ENCODE peak calls at places on chromosome 19, in five cellular contexts. R, P, I, C and V are unnamed samples.
A peak's percentile ranks its signal among the peaks of the same experiment; 100 is the strongest.

GRCh38 chr19:35346193-35347052 is 1.3 kb upstream of the FFAR1 start:
- DNase-seq in R (peak; percentile 44), P (no peak), I (no peak), C (peak; percentile 66), V (no peak)

GRCh38 chr19:3360494-3361383 is 5.6 kb upstream of the NFIC start:
- DNase-seq in R (peak; percentile 66), P (no peak), I (no peak), C (peak; percentile 12), V (no peak)

GRCh38 chr19:5968431-5969373 is 9.2 kb downstream of the RANBP3 start:
- DNase-seq in R (no peak), P (no peak), I (no peak), C (peak; percentile 34), V (no peak)

GRCh38 chr19:2271516-2272103 is 10.4 kb downstream of the PEAK3 start:
- DNase-seq in R (no peak), P (no peak), I (peak; percentile 75), C (no peak), V (peak; percentile 32)

GRCh38 chr19:28908941-28909340 is 304.0 kb downstream of the UQCRFS1 start:
- DNase-seq in R (no peak), P (no peak), I (no peak), C (no peak), V (no peak)

GRCh38 chr19:2223959-2224358 is 12.2 kb downstream of the PLEKHJ1 start:
- DNase-seq in R (no peak), P (no peak), I (no peak), C (peak; percentile 91), V (no peak)

GRCh38 chr19:10517760-10518443 is 655 bp upstream of the S1PR5 start:
- DNase-seq in R (no peak), P (peak; percentile 62), I (peak; percentile 15), C (no peak), V (no peak)

GRCh38 chr19:42268704-42269517 is at the start of gene CIC:
- DNase-seq in R (peak; percentile 100), P (peak; percentile 100), I (peak; percentile 100), C (peak; percentile 100), V (peak; percentile 100)

GRCh38 chr19:2095338-2095938 is 688 bp downstream of the MOB3A start:
- DNase-seq in R (no peak), P (no peak), I (no peak), C (peak; percentile 46), V (no peak)

GRCh38 chr19:56671613-56671994 is at the start of gene ZNF835:
- DNase-seq in R (peak; percentile 76), P (no peak), I (no peak), C (no peak), V (peak; percentile 92)

GRCh38 chr19:1245884-1246816 is 2.2 kb upstream of the MIDN start:
- DNase-seq in R (peak; percentile 69), P (no peak), I (no peak), C (no peak), V (no peak)

GRCh38 chr19:41705393-41706174 is 2.8 kb upstream of the CEACAM5 start:
- DNase-seq in R (no peak), P (peak; percentile 58), I (no peak), C (peak; percentile 13), V (no peak)

GRCh38 chr19:5026706-5027273 is 57.9 kb downstream of the KDM4B start:
- DNase-seq in R (no peak), P (no peak), I (no peak), C (no peak), V (no peak)

GRCh38 chr19:883661-884211 is 9.3 kb downstream of the MED16 start:
- DNase-seq in R (no peak), P (no peak), I (no peak), C (no peak), V (peak; percentile 65)

GRCh38 chr19:9936151-9937000 is at the start of gene OLFM2:
- DNase-seq in R (no peak), P (no peak), I (no peak), C (no peak), V (no peak)

GRCh38 chr19:56477429-56478338 is 539 bp upstream of the ZNF667 start:
- DNase-seq in R (peak; percentile 59), P (no peak), I (peak; percentile 91), C (no peak), V (peak; percentile 81)

GRCh38 chr19:39347332-39348227 is 5.4 kb downstream of the SAMD4B start:
- DNase-seq in R (no peak), P (no peak), I (peak; percentile 53), C (no peak), V (no peak)
- H3K27ac ChIP-seq in R (peak overlapping the region; percentile 6), P (no peak overlapping the region), I (peak overlapping the region; percentile 11), C (no peak overlapping the region), V (no peak overlapping the region)

GRCh38 chr19:45001087-45001739 is at the start of gene RELB:
- DNase-seq in R (peak; percentile 97), P (peak; percentile 99), I (peak; percentile 84), C (peak; percentile 95), V (peak; percentile 93)
- H3K4me1 ChIP-seq in R (peaks cover 28% of the 10 kb centered on the region), P (peaks cover 7% of the 10 kb centered on the region), I (peaks cover 6% of the 10 kb centered on the region), C (peaks cover 67% of the 10 kb centered on the region), V (peaks cover 3% of the 10 kb centered on the region)

GRCh38 chr19:8180018-8180417 is 29.2 kb upstream of the CERS4 start:
- DNase-seq in R (peak; percentile 31), P (no peak), I (no peak), C (no peak), V (no peak)

DNA sequence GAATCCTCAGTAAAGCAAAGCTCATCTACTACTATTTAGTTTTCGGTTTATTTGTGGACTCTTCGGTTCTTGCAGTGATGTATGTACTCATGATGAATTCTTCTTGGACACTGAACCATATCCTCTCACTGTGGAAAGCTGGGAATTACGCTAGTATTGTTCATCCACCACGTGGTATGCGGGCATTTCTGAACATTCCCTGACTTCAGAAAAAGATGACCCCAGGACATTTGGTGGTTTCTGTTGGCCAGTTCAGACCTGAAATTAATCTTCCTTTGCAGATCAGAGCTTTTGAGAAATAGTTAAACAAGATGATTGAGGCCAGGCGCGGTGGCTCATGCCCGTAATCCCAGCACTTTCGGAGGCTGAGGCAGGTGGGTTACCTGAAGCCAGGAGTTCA is 25.3 kb upstream of the FBN3 start:
- DNase-seq in R (no peak), P (no peak), I (peak; percentile 31), C (no peak), V (no peak)
- TF ChIP-seq CTCF in R (no peak), P (no peak), I (no peak), C (no peak), V (no peak)

DNA sequence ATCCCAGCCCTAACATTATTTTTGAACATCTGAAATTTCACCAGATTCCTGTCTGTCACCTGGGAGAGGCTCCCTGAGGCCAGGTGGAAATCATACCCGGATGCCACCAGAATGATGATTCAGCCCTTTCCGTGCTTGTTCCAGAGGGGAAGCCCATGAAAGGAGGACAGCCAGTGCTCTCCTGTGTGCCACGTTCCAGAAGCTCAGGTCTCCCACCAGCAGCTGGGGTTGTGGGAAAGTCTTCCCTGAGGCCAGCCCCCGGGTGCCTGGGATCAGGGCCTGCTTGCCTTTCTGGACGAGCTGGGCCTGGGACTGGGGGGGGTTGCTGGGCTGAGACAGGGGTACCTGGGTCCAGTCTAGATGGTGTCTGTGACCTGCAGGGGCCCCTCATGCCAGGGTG is 25.5 kb upstream of the IGFL1 start:
- DNase-seq in R (no peak), P (no peak), I (no peak), C (no peak), V (no peak)
- H3K27ac ChIP-seq in R (no peak overlapping the region), P (peak overlapping the region; percentile 83), I (no peak overlapping the region), C (no peak overlapping the region), V (no peak overlapping the region)

GRCh38 chr19:54190503-54190941 is 586 bp upstream of the TSEN34 start:
- DNase-seq in R (peak; percentile 100), P (peak; percentile 84), I (peak; percentile 99), C (peak; percentile 99), V (peak; percentile 99)
- H3K4me1 ChIP-seq in R (peaks cover 37% of the 10 kb centered on the region), P (peaks cover 23% of the 10 kb centered on the region), I (peaks cover 5% of the 10 kb centered on the region), C (peaks cover 25% of the 10 kb centered on the region), V (peaks cover 6% of the 10 kb centered on the region)

GRCh38 chr19:16066611-16067104 is 9.6 kb upstream of the TPM4 start:
- DNase-seq in R (peak; percentile 49), P (no peak), I (peak; percentile 76), C (peak; percentile 72), V (no peak)
- TF ChIP-seq CTCF in R (peak; percentile 47), P (peak; percentile 30), I (peak; percentile 30), C (peak; percentile 81), V (peak; percentile 26)